ENCODE peak calls at places on chromosomes 3 and 15, in seven cellular contexts. E is neuronal stem cell, J is pancreas, B is A549, D is uterus, P is ovary, Z is A673. I is an unnamed sample. For H3K4me1, the result is how much of the 10 kb centered on the place peaks cover.

GRCh38 chr3:177777699-177778098 is 580.4 kb upstream of the TBL1XR1 start:
- DNase-seq in E (peak), J (peak), B (peak), D (no peak), P (no peak), Z (peak), I (peak)

GRCh38 chr3:30924763-30925162 is 30.3 kb upstream of the GADL1 start:
- DNase-seq in E (no peak), J (no peak), B (no peak), D (no peak), P (no peak), Z (no peak), I (no peak)

GRCh38 chr3:130918328-130918727 is 24.4 kb downstream of the ATP2C1 start:
- DNase-seq in E (no peak), J (no peak), B (no peak), D (no peak), P (no peak), Z (no peak), I (no peak)

GRCh38 chr3:118075873-118076272 is 958.8 kb downstream of the IGSF11 start:
- DNase-seq in E (no peak), J (no peak), B (no peak), D (no peak), P (no peak), Z (peak), I (no peak)

GRCh38 chr3:21705769-21706168 is 45.2 kb downstream of the ZNF385D start:
- DNase-seq in E (no peak), J (peak), B (no peak), D (peak), P (peak), Z (no peak), I (no peak)

GRCh38 chr3:116444099-116444700 is 1.1 kb downstream of the LSAMP start:
- DNase-seq in E (no peak), J (no peak), B (no peak), D (no peak), P (no peak), Z (peak), I (no peak)

GRCh38 chr3:168047190-168047795 is 48.4 kb downstream of the GOLIM4 start:
- DNase-seq in E (peak), J (no peak), B (peak), D (no peak), P (no peak), Z (peak), I (peak)

GRCh38 chr3:155158361-155159037 is 78.4 kb downstream of the MME start:
- DNase-seq in E (no peak), J (no peak), B (no peak), D (no peak), P (no peak), Z (no peak), I (no peak)

GRCh38 chr3:42823351-42823750 is 14.1 kb downstream of the ACKR2 start:
- DNase-seq in E (no peak), J (no peak), B (no peak), D (no peak), P (no peak), Z (no peak), I (no peak)

GRCh38 chr15:89490081-89490480 is 6.3 kb downstream of the RHCG start:
- DNase-seq in E (no peak), J (no peak), B (no peak), D (no peak), P (no peak), Z (no peak), I (no peak)

GRCh38 chr3:14404396-14405119 is 2.2 kb downstream of the SLC6A6 start:
- DNase-seq in E (no peak), J (no peak), B (no peak), D (no peak), P (no peak), Z (no peak), I (no peak)
- H3K27ac ChIP-seq in E (no peak), J (no peak), B (peak), D (peak), P (peak), Z (no peak), I (peak)

GRCh38 chr15:63915209-63915887 is 81.6 kb upstream of the HERC1 start:
- DNase-seq in E (no peak), J (no peak), B (no peak), D (no peak), P (no peak), Z (no peak), I (no peak)

GRCh38 chr15:63915888-63916731 is 82.4 kb upstream of the HERC1 start:
- DNase-seq in E (no peak), J (no peak), B (peak), D (no peak), P (no peak), Z (no peak), I (no peak)

GRCh38 chr15:63912061-63912615 is 78.4 kb upstream of the HERC1 start:
- DNase-seq in E (no peak), J (no peak), B (no peak), D (no peak), P (no peak), Z (no peak), I (no peak)

GRCh38 chr15:63911160-63911559 is 77.4 kb upstream of the HERC1 start:
- DNase-seq in E (no peak), J (no peak), B (no peak), D (no peak), P (no peak), Z (no peak), I (no peak)

DNA sequence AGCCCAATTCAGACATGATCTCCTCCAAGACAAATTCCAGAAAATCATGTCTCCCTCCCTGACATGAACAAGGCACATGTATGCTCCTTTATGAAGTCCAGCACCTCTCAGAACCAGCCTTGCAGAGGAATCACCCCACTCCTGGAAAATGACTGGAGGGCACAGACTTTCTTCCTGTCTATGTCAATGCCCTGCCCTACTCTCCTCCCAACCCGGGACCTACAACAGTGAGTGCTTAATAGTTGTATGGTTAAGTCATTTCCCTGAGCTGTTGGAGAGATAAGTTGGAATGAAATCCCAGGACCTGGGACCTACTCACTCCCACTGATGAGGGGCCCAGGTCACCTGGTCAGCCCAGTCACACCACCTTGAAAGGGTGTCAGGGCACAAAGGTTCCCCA is 80.0 kb upstream of the HERC1 start:
- DNase-seq in E (no peak), J (no peak), B (no peak), D (no peak), P (no peak), Z (no peak), I (no peak)
- H3K4me1 ChIP-seq in E (under half), J (under half), B (under half), D (under half), P (under half), Z (under half), I (under half)

DNA sequence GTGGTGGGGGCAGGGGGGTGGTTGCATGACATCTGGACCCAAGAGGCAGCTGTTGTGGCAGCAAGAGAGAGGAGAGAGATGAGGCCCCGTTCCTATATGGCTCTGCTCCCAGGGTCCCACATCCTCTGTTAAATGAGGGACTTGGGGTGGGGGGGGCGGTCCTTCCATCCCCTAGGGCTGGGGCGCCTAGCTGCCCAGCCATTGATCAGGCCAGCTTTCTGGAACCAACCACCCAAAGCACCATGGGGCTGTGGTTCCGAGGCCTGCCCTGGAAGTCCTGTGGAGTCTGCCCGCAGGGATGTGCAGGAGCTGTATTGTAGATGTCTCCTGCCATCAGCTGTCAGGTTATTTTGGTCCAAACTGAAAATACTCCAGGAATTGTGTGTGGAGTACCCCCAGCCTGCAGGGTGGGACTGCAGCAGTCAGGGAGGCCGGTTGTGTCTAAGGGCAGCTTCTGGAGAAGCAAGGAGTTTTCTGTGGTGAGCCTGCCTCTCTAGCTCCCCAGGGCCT is 5.2 kb downstream of the FURIN start:
- DNase-seq in E (no peak), J (no peak), B (no peak), D (no peak), P (no peak), Z (no peak), I (no peak)
- H3K4me3 ChIP-seq in E (no peak), J (peak), B (peak), D (no peak), P (no peak), Z (no peak), I (no peak)

DNA sequence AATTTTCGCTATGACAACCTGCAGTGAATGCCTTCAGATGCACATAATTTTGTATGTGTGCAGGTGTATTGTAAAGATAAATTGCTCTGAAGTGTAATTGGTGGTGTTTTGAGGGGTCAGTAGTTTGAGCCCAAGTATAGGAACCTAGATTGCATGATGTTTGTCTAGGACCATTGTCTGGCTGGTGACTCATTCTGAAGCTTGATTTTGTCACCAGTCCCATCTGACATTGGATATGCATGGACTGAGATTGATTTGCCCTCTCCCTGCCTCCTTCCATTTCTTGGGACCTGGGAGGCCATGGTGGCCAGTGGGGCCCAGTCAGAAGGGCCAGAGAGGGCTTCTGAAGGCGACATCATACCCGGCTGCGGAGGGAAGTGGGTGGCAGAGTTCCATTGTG is 62.2 kb downstream of the PDIA5 start:
- DNase-seq in E (no peak), J (no peak), B (no peak), D (no peak), P (no peak), Z (no peak), I (no peak)
- H3K27ac ChIP-seq in E (no peak), J (no peak), B (no peak), D (no peak), P (no peak), Z (no peak), I (no peak)

GRCh38 chr3:57038466-57039164 is 21.8 kb upstream of the SPATA12 start:
- DNase-seq in E (no peak), J (no peak), B (no peak), D (no peak), P (no peak), Z (no peak), I (no peak)

GRCh38 chr3:57046120-57046519 is 14.3 kb upstream of the SPATA12 start:
- DNase-seq in E (no peak), J (no peak), B (no peak), D (no peak), P (no peak), Z (no peak), I (no peak)

GRCh38 chr3:57041674-57042073 is 18.8 kb upstream of the SPATA12 start:
- DNase-seq in E (no peak), J (no peak), B (no peak), D (no peak), P (no peak), Z (no peak), I (no peak)

GRCh38 chr3:57048052-57048671 is 12.3 kb upstream of the SPATA12 start:
- DNase-seq in E (no peak), J (no peak), B (no peak), D (peak), P (no peak), Z (no peak), I (no peak)

DNA sequence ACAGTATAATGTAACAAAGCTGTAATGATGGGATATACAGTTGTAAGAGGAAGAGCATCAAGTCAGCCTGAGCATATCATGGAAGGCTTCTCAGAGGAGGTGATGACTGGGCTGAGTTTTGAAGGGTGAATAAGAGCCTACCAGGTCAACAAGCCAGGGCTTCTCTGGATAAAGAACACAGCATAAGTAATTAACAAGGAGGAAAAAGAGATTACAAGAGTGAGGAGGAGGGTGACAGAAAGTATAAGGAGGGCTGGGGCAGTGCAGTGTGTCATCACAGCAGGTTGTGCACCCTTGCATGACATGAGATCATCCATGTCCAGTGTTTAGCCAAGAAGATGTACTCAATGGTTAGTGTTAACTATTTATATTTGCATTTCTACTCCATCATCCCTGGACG is 16.9 kb upstream of the SPATA12 start:
- DNase-seq in E (no peak), J (no peak), B (no peak), D (no peak), P (no peak), Z (no peak), I (no peak)
- H3K4me1 ChIP-seq in E (under half), J (under half), B (under half), D (under half), P (under half), Z (under half), I (under half)

DNA sequence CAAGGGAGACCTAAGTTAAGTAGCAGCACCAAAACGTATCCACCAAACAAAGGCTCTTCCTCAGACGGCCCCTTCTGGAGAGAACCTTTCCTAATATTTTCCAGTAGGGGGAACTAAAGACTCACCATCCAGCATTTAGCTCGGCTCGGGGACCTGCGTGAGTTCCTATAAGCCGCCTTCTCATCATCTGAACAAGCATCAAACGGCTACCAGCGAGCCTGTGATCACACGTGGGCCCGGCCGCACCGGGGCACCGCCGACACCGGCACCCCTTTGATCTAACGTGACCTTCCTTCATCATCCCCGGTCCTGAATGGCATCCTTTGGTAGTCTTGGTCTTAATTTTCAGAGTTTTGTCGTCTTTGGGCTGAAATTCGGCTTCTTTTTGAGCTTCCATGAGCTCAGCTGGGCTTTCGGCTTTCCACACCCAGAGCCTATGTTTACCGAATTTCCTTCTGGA is 1.4 kb upstream of the ROBO2 start:
- DNase-seq in E (peak), J (peak), B (peak), D (peak), P (peak), Z (peak), I (no peak)
- H3K4me3 ChIP-seq in E (peak), J (peak), B (no peak), D (peak), P (peak), Z (peak), I (no peak)